ENCODE peak calls at places on chromosomes 16 and 17, in seven cellular contexts. One of them, this sample, is unnamed.

GRCh38 chr16:81590714-81591537 is 146.3 kb downstream of the CMIP start:
- DNase-seq in kidney epithelial cell: no peak
- DNase-seq in DMS153: no peak
- DNase-seq in NCI-H460: no peak
- DNase-seq in HEK293T: no peak
- DNase-seq in cerebellar nuclear complex: no peak
- DNase-seq in AG08395: no peak
- DNase-seq in this sample: no peak

GRCh38 chr17:50475362-50475761 is 3.3 kb upstream of the RSAD1 start:
- DNase-seq in kidney epithelial cell: no peak
- DNase-seq in DMS153: no peak
- DNase-seq in NCI-H460: no peak
- DNase-seq in HEK293T: no peak
- DNase-seq in cerebellar nuclear complex: no peak
- DNase-seq in AG08395: no peak
- DNase-seq in this sample: no peak

GRCh38 chr16:49443576-49443975 is 70.0 kb downstream of the C16orf78 start:
- DNase-seq in kidney epithelial cell: no peak
- DNase-seq in DMS153: no peak
- DNase-seq in NCI-H460: no peak
- DNase-seq in HEK293T: no peak
- DNase-seq in cerebellar nuclear complex: no peak
- DNase-seq in AG08395: no peak
- DNase-seq in this sample: no peak

GRCh38 chr17:64412944-64413381 is 22.3 kb upstream of the PECAM1 start:
- DNase-seq in kidney epithelial cell: no peak
- DNase-seq in DMS153: no peak
- DNase-seq in NCI-H460: no peak
- DNase-seq in HEK293T: no peak
- DNase-seq in cerebellar nuclear complex: no peak
- DNase-seq in AG08395: no peak
- DNase-seq in this sample: no peak

GRCh38 chr17:64920026-64920418 is 744 bp upstream of the LRRC37A3 start:
- DNase-seq in kidney epithelial cell: no peak
- DNase-seq in DMS153: no peak
- DNase-seq in NCI-H460: no peak
- DNase-seq in HEK293T: no peak
- DNase-seq in cerebellar nuclear complex: no peak
- DNase-seq in AG08395: no peak
- DNase-seq in this sample: no peak

GRCh38 chr17:1492249-1493206 is at the start of gene MYO1C:
- DNase-seq in kidney epithelial cell: no peak
- DNase-seq in DMS153: no peak
- DNase-seq in NCI-H460: no peak
- DNase-seq in HEK293T: no peak
- DNase-seq in cerebellar nuclear complex: no peak
- DNase-seq in AG08395: no peak
- DNase-seq in this sample: no peak

GRCh38 chr17:80864751-80865150 is 126.9 kb upstream of the CHMP6 start:
- DNase-seq in kidney epithelial cell: no peak
- DNase-seq in DMS153: no peak
- DNase-seq in NCI-H460: no peak
- DNase-seq in HEK293T: no peak
- DNase-seq in cerebellar nuclear complex: no peak
- DNase-seq in AG08395: no peak
- DNase-seq in this sample: no peak

GRCh38 chr17:59435238-59435637 is 103.8 kb downstream of the YPEL2 start:
- DNase-seq in kidney epithelial cell: peak
- DNase-seq in DMS153: no peak
- DNase-seq in NCI-H460: peak
- DNase-seq in HEK293T: no peak
- DNase-seq in cerebellar nuclear complex: no peak
- DNase-seq in AG08395: peak
- DNase-seq in this sample: peak

GRCh38 chr17:12765544-12765943 is 23.8 kb upstream of the ARHGAP44 start:
- DNase-seq in kidney epithelial cell: peak
- DNase-seq in DMS153: no peak
- DNase-seq in NCI-H460: peak
- DNase-seq in HEK293T: no peak
- DNase-seq in cerebellar nuclear complex: no peak
- DNase-seq in AG08395: peak
- DNase-seq in this sample: no peak

GRCh38 chr17:82927661-82928601 is 88.1 kb upstream of the ZNF750 start:
- DNase-seq in kidney epithelial cell: no peak
- DNase-seq in DMS153: no peak
- DNase-seq in NCI-H460: no peak
- DNase-seq in HEK293T: no peak
- DNase-seq in cerebellar nuclear complex: no peak
- DNase-seq in AG08395: no peak
- DNase-seq in this sample: no peak

GRCh38 chr16:345686-346231 is 6.8 kb downstream of the AXIN1 start:
- DNase-seq in kidney epithelial cell: no peak
- DNase-seq in DMS153: no peak
- DNase-seq in NCI-H460: no peak
- DNase-seq in HEK293T: no peak
- DNase-seq in cerebellar nuclear complex: no peak
- DNase-seq in AG08395: no peak
- DNase-seq in this sample: no peak

GRCh38 chr17:29049541-29050150 is 6.7 kb downstream of the PIPOX start:
- DNase-seq in kidney epithelial cell: no peak
- DNase-seq in DMS153: no peak
- DNase-seq in NCI-H460: no peak
- DNase-seq in HEK293T: no peak
- DNase-seq in cerebellar nuclear complex: no peak
- DNase-seq in AG08395: no peak
- DNase-seq in this sample: no peak

GRCh38 chr16:56246051-56246817 is 54.9 kb downstream of the GNAO1 start:
- DNase-seq in kidney epithelial cell: peak
- DNase-seq in DMS153: no peak
- DNase-seq in NCI-H460: no peak
- DNase-seq in HEK293T: no peak
- DNase-seq in cerebellar nuclear complex: no peak
- DNase-seq in AG08395: no peak
- DNase-seq in this sample: no peak

GRCh38 chr17:28563475-28563874 is 7.8 kb downstream of the PIGS start:
- DNase-seq in kidney epithelial cell: peak
- DNase-seq in DMS153: no peak
- DNase-seq in NCI-H460: no peak
- DNase-seq in HEK293T: no peak
- DNase-seq in cerebellar nuclear complex: no peak
- DNase-seq in AG08395: peak
- DNase-seq in this sample: peak

GRCh38 chr17:19410875-19411291 is at the start of gene RNF112:
- DNase-seq in kidney epithelial cell: no peak
- DNase-seq in DMS153: no peak
- DNase-seq in NCI-H460: no peak
- DNase-seq in HEK293T: no peak
- DNase-seq in cerebellar nuclear complex: peak
- DNase-seq in AG08395: peak
- DNase-seq in this sample: no peak

GRCh38 chr17:54967621-54968258 is 714 bp downstream of the COX11 start:
- DNase-seq in kidney epithelial cell: no peak
- DNase-seq in DMS153: no peak
- DNase-seq in NCI-H460: peak
- DNase-seq in HEK293T: peak
- DNase-seq in cerebellar nuclear complex: no peak
- DNase-seq in AG08395: peak
- DNase-seq in this sample: peak

GRCh38 chr17:76008630-76009425 is 8.2 kb downstream of the CDK3 start:
- DNase-seq in kidney epithelial cell: no peak
- DNase-seq in DMS153: no peak
- DNase-seq in NCI-H460: no peak
- DNase-seq in HEK293T: no peak
- DNase-seq in cerebellar nuclear complex: no peak
- DNase-seq in AG08395: no peak
- DNase-seq in this sample: no peak

GRCh38 chr16:27222499-27223225 is 19.3 kb downstream of the KDM8 start:
- DNase-seq in kidney epithelial cell: no peak
- DNase-seq in DMS153: no peak
- DNase-seq in NCI-H460: no peak
- DNase-seq in HEK293T: no peak
- DNase-seq in cerebellar nuclear complex: no peak
- DNase-seq in AG08395: peak
- DNase-seq in this sample: peak

GRCh38 chr16:65598626-65599025 is 476.8 kb upstream of the CDH11 start:
- DNase-seq in kidney epithelial cell: no peak
- DNase-seq in DMS153: no peak
- DNase-seq in NCI-H460: no peak
- DNase-seq in HEK293T: no peak
- DNase-seq in cerebellar nuclear complex: no peak
- DNase-seq in AG08395: no peak
- DNase-seq in this sample: no peak

GRCh38 chr17:79045830-79046500 is 22.0 kb downstream of the C1QTNF1 start:
- DNase-seq in kidney epithelial cell: no peak
- DNase-seq in DMS153: peak
- DNase-seq in NCI-H460: peak
- DNase-seq in HEK293T: peak
- DNase-seq in cerebellar nuclear complex: no peak
- DNase-seq in AG08395: peak
- DNase-seq in this sample: peak

This sample was measured in LoVo.